ENCODE peak calls at places on chromosomes 1 and 21, in four cellular contexts. V is heart left ventricle, C is NCI-H1092, G is stromal cell of bone marrow. P is an unnamed sample.

GRCh38 chr1:248691567-248692155 is 10.9 kb downstream of the OR14I1 start:
- DNase-seq in V (no peak), C (no peak), G (no peak), P (no peak)

GRCh38 chr21:43262427-43262826 is 93.6 kb downstream of the CRYAA start:
- DNase-seq in V (no peak), C (no peak), G (no peak), P (no peak)

GRCh38 chr1:21175670-21176581 is 771 bp downstream of the EIF4G3 start:
- DNase-seq in V (peak; percentile 41), C (peak; percentile 35), G (no peak), P (peak; percentile 65)

GRCh38 chr1:29583727-29584126 is 347.4 kb downstream of the PTPRU start:
- DNase-seq in V (no peak), C (no peak), G (no peak), P (no peak)

GRCh38 chr1:208107817-208108608 is 136.2 kb downstream of the PLXNA2 start:
- DNase-seq in V (no peak), C (no peak), G (no peak), P (no peak)

GRCh38 chr1:40877681-40878080 is 15.5 kb upstream of the CITED4 start:
- DNase-seq in V (peak; percentile 30), C (no peak), G (peak; percentile 90), P (no peak)

GRCh38 chr1:150142083-150142482 is 7.6 kb upstream of the PLEKHO1 start:
- DNase-seq in V (no peak), C (no peak), G (no peak), P (no peak)

GRCh38 chr1:20470174-20470573 is 15.8 kb downstream of the CAMK2N1 start:
- DNase-seq in V (no peak), C (no peak), G (no peak), P (no peak)

GRCh38 chr1:56898005-56898373 is 43.4 kb downstream of the C8A start:
- DNase-seq in V (no peak), C (no peak), G (no peak), P (no peak)

GRCh38 chr1:202944438-202944921 is 13.6 kb downstream of the ADIPOR1 start:
- DNase-seq in V (no peak), C (no peak), G (no peak), P (no peak)

GRCh38 chr1:243514927-243515326 is 259.1 kb downstream of the SDCCAG8 start:
- DNase-seq in V (no peak), C (no peak), G (no peak), P (no peak)

GRCh38 chr1:25676488-25676887 is 59.9 kb downstream of the MAN1C1 start:
- DNase-seq in V (peak; percentile 39), C (peak; percentile 98), G (no peak), P (no peak)

GRCh38 chr21:45154511-45155508 is 80.4 kb downstream of the ADARB1 start:
- DNase-seq in V (no peak), C (no peak), G (no peak), P (no peak)

GRCh38 chr21:43907751-43908150 is 42.7 kb downstream of the AGPAT3 start:
- DNase-seq in V (no peak), C (no peak), G (no peak), P (no peak)

GRCh38 chr1:32684167-32684811 is 18.3 kb downstream of the SYNC start:
- DNase-seq in V (peak; percentile 35), C (no peak), G (no peak), P (no peak)

GRCh38 chr1:47703981-47704596 is 266.2 kb downstream of the FOXD2 start:
- DNase-seq in V (no peak), C (no peak), G (no peak), P (no peak)

GRCh38 chr1:18182518-18183160 is 75.0 kb downstream of the IGSF21 start:
- DNase-seq in V (no peak), C (peak; percentile 15), G (peak; percentile 17), P (no peak)

GRCh38 chr1:215380566-215380965 is 186.5 kb upstream of the KCTD3 start:
- DNase-seq in V (no peak), C (no peak), G (no peak), P (no peak)

GRCh38 chr1:19406680-19407079 is 78.7 kb downstream of the CAPZB start:
- DNase-seq in V (no peak), C (no peak), G (no peak), P (no peak)

GRCh38 chr1:198595765-198596164 is 43.1 kb upstream of the PTPRC start:
- DNase-seq in V (no peak), C (no peak), G (no peak), P (no peak)